ENCODE peak calls at places on chromosomes 2 and 18, in six cellular contexts. Q is A549, N is GM12878, H is SK-N-SH, X is H1, E is K562. D is an unnamed sample.

GRCh38 chr2:124264496-124265160 is 239.5 kb downstream of the CNTNAP5 start:
- DNase-seq in E (no peak), H (no peak), Q (no peak), N (no peak), X (no peak), D (no peak)

GRCh38 chr2:2826621-2827020 is 495.5 kb upstream of the MYT1L start:
- DNase-seq in Q (no peak), X (no peak), H (peak; percentile 10), E (no peak), N (no peak), D (no peak)

GRCh38 chr2:9256147-9256546 is 49.5 kb downstream of the ASAP2 start:
- DNase-seq in X (no peak), H (peak; percentile 62), E (no peak), Q (no peak), N (no peak), D (no peak)

GRCh38 chr2:218959141-218959731 is at the start of gene CDK5R2:
- DNase-seq in E (peak; percentile 98), N (peak; percentile 62), Q (peak; percentile 97), H (peak; percentile 98), X (peak; percentile 74), D (peak; percentile 69)

GRCh38 chr2:228613133-228613532 is 431.6 kb upstream of the SPHKAP start:
- DNase-seq in N (peak; percentile 15), E (no peak), X (no peak), H (no peak), Q (no peak), D (no peak)

GRCh38 chr18:67211646-67212045 is 304.9 kb downstream of the DSEL start:
- DNase-seq in N (no peak), Q (no peak), H (no peak), X (no peak), E (no peak), D (no peak)

GRCh38 chr18:9885170-9886004 is at the start of gene TXNDC2:
- DNase-seq in E (peak; percentile 86), H (no peak), Q (no peak), X (no peak), N (no peak), D (no peak)

GRCh38 chr2:74065456-74065855 is 80.7 kb downstream of the TET3 start:
- DNase-seq in N (no peak), E (no peak), H (no peak), X (no peak), Q (no peak), D (no peak)

GRCh38 chr2:176388886-176389285 is 119.6 kb downstream of the MTX2 start:
- DNase-seq in X (no peak), N (no peak), Q (no peak), H (no peak), E (no peak), D (no peak)

GRCh38 chr2:234490239-234491074 is 6.4 kb downstream of the ARL4C start:
- DNase-seq in Q (no peak), X (no peak), E (no peak), N (peak; percentile 30), H (no peak), D (no peak)

GRCh38 chr2:163266772-163267171 is 428.2 kb upstream of the KCNH7 start:
- DNase-seq in X (no peak), H (no peak), E (no peak), N (no peak), Q (no peak), D (no peak)

GRCh38 chr18:59087391-59087790 is 52.3 kb upstream of the SEC11C start:
- DNase-seq in X (no peak), E (no peak), Q (no peak), N (no peak), H (no peak), D (no peak)

GRCh38 chr2:156481295-156481694 is 45.1 kb downstream of the GPD2 start:
- DNase-seq in E (no peak), Q (no peak), N (no peak), H (no peak), X (no peak), D (no peak)

GRCh38 chr2:222480497-222480896 is 56.2 kb downstream of the SGPP2 start:
- DNase-seq in Q (no peak), X (no peak), H (no peak), N (no peak), E (no peak), D (no peak)

GRCh38 chr2:111178296-111178695 is 57.6 kb downstream of the BCL2L11 start:
- DNase-seq in H (no peak), E (no peak), X (no peak), Q (no peak), N (no peak), D (no peak)

GRCh38 chr18:65725421-65726050 is 25.3 kb upstream of the CDH7 start:
- DNase-seq in E (no peak), Q (no peak), X (peak; percentile 38), H (peak; percentile 50), N (no peak), D (peak; percentile 16)

GRCh38 chr2:120896126-120896525 is 160.5 kb downstream of the GLI2 start:
- DNase-seq in E (no peak), H (no peak), X (no peak), Q (no peak), N (no peak), D (no peak)

GRCh38 chr18:79796531-79797390 is 977 bp upstream of the KCNG2 start:
- DNase-seq in X (no peak), H (no peak), N (no peak), E (no peak), Q (no peak), D (no peak)

GRCh38 chr2:168470188-168470879 is 14.3 kb downstream of the CERS6 start:
- DNase-seq in N (no peak), E (no peak), H (no peak), X (no peak), Q (no peak), D (no peak)

DNA sequence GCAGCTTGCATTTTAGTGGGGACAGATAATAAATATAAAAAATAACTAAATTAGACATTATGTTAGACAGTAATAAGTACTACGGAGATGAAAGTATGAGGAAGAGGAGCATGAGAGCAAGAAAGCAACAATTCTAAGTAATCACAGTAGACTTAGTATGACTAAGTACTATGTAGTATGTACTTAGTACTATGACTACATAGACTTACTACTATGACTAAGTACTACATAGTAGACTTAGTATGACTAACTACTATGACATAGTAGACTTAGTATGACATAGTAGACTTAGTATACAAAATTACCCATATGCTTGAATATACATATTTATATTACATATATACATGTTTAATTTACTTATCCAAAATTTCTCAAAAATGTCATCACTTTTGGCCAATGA is 29.3 kb downstream of the CDH20 start:
- DNase-seq in X (no peak), N (no peak), E (no peak), Q (no peak), H (no peak), D (no peak)
- TF ChIP-seq CHD2 in X (no peak), N (no peak), E (no peak), Q (no peak), H (no peak), D (no peak)

GRCh38 chr2:62149708-62150107 is 46.2 kb upstream of the B3GNT2 start:
- DNase-seq in X (no peak), N (no peak), H (peak; percentile 67), E (peak; percentile 17), Q (peak; percentile 6), D (no peak)
- TF ChIP-seq CHD2 in X (no peak), N (no peak), H (peak; percentile 74), E (no peak), Q (no peak), D (no peak)

GRCh38 chr2:36693825-36694224 is 2.7 kb upstream of the VIT start:
- DNase-seq in E (no peak), H (no peak), X (no peak), Q (no peak), N (no peak), D (no peak)
- TF ChIP-seq CHD2 in E (no peak), H (no peak), X (no peak), Q (no peak), N (no peak), D (no peak)

GRCh38 chr2:233442028-233442310 is 87.7 kb downstream of the DGKD start:
- DNase-seq in X (no peak), H (no peak), N (no peak), Q (no peak), E (no peak), D (no peak)

GRCh38 chr2:233440314-233440713 is 86.0 kb downstream of the DGKD start:
- DNase-seq in Q (no peak), E (no peak), X (no peak), H (no peak), N (no peak), D (no peak)

GRCh38 chr2:233439191-233439590 is 84.9 kb downstream of the DGKD start:
- DNase-seq in X (no peak), E (no peak), Q (no peak), H (no peak), N (no peak), D (no peak)

GRCh38 chr2:233441161-233442027 is 87.1 kb downstream of the DGKD start:
- DNase-seq in X (no peak), E (no peak), H (no peak), Q (no peak), N (no peak), D (no peak)

GRCh38 chr2:233440714-233441113 is 86.4 kb downstream of the DGKD start:
- DNase-seq in X (no peak), E (no peak), H (no peak), Q (no peak), N (no peak), D (no peak)
- TF ChIP-seq CHD2 in X (no peak), E (no peak), H (no peak), Q (no peak), N (no peak), D (no peak)

DNA sequence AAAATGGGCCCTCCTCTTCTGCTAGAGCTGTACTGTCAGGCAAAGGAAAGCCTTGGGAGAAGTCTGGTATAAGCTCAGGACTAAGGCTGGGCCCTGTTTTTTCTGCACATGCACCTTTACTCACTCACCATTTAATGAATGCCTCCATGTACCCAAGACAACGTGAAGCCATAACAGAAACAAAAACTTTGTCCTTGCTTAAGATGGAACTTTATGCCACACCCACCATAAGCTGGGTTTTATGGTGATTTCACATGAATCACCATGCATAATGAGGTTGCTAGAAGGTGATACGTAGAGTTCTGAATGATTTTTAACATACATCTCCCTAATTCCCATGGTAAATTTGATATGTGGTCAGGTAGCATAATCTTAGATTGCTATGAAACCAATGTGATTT is 63.7 kb upstream of the CYP26B1 start:
- DNase-seq in H (no peak), N (no peak), Q (no peak), X (no peak), E (no peak), D (no peak)
- TF ChIP-seq CHD2 in H (no peak), N (no peak), Q (no peak), X (no peak), E (no peak), D (no peak)